ENCODE peak calls at places on chromosomes 12 and 14, in four cellular contexts. J is neural crest cell, Y is HFFc6, H is HL-60. N is an unnamed sample.

GRCh38 chr14:31164115-31164514 is 43.5 kb downstream of the HECTD1 start:
- DNase-seq in J (no peak), Y (no peak), H (no peak), N (no peak)

GRCh38 chr12:116136340-116136739 is 141.2 kb downstream of the MED13L start:
- DNase-seq in J (no peak), Y (peak; percentile 67), H (no peak), N (no peak)

GRCh38 chr12:42446761-42447160 is 120.8 kb downstream of the PPHLN1 start:
- DNase-seq in J (no peak), Y (no peak), H (no peak), N (no peak)

GRCh38 chr14:37195327-37195726 is 2.4 kb upstream of the MIPOL1 start:
- DNase-seq in J (no peak), Y (peak; percentile 80), H (no peak), N (no peak)

GRCh38 chr12:107184359-107184980 is 91.1 kb upstream of the CRY1 start:
- DNase-seq in J (no peak), Y (no peak), H (no peak), N (no peak)

GRCh38 chr14:75090353-75090752 is 20.9 kb downstream of the ZC2HC1C start:
- DNase-seq in J (no peak), Y (no peak), H (no peak), N (no peak)

GRCh38 chr12:56017181-56017580 is 3.7 kb upstream of the IKZF4 start:
- DNase-seq in J (no peak), Y (no peak), H (no peak), N (no peak)

GRCh38 chr14:68951051-68951797 is 27.9 kb downstream of the ACTN1 start:
- DNase-seq in J (no peak), Y (peak; percentile 98), H (peak; percentile 54), N (no peak)

GRCh38 chr14:104299993-104300761 is 161.8 kb downstream of the KIF26A start:
- DNase-seq in J (no peak), Y (no peak), H (no peak), N (no peak)

GRCh38 chr14:94132285-94132887 is 3.0 kb upstream of the IFI27L2 start:
- DNase-seq in J (peak; percentile 57), Y (peak; percentile 61), H (peak; percentile 41), N (peak; percentile 66)

GRCh38 chr14:71714225-71714624 is 218.0 kb upstream of the RGS6 start:
- DNase-seq in J (no peak), Y (peak; percentile 83), H (no peak), N (no peak)

GRCh38 chr14:69937367-69937777 is 58.2 kb downstream of the SMOC1 start:
- DNase-seq in J (no peak), Y (no peak), H (no peak), N (no peak)

GRCh38 chr12:66235626-66236281 is 46.7 kb downstream of the IRAK3 start:
- DNase-seq in J (no peak), Y (no peak), H (no peak), N (no peak)

GRCh38 chr14:69518341-69519101 is 34.0 kb downstream of the PLEKHD1 start:
- DNase-seq in J (no peak), Y (peak; percentile 22), H (no peak), N (no peak)

GRCh38 chr12:124507188-124508109 is 60.0 kb downstream of the NCOR2 start:
- DNase-seq in J (no peak), Y (no peak), H (no peak), N (no peak)

GRCh38 chr12:56317675-56318074 is 1.9 kb upstream of the CNPY2 start:
- DNase-seq in J (no peak), Y (no peak), H (no peak), N (no peak)

GRCh38 chr14:71142375-71143038 is 235.2 kb downstream of the PCNX1 start:
- DNase-seq in J (no peak), Y (peak; percentile 96), H (peak; percentile 76), N (no peak)

GRCh38 chr14:93706360-93706955 is 81.8 kb downstream of the PRIMA1 start:
- DNase-seq in J (no peak), Y (no peak), H (no peak), N (no peak)

GRCh38 chr14:56512521-56512920 is 67.1 kb upstream of the TMEM260 start:
- DNase-seq in J (no peak), Y (no peak), H (no peak), N (no peak)

GRCh38 chr12:10842862-10843261 is 6.4 kb downstream of the PRR4 start:
- DNase-seq in J (no peak), Y (no peak), H (no peak), N (no peak)

GRCh38 chr14:64720190-64720589 is 16.0 kb downstream of the PLEKHG3 start:
- DNase-seq in J (no peak), Y (peak; percentile 77), H (no peak), N (no peak)

GRCh38 chr12:31737763-31738162 is 8.9 kb upstream of the AMN1 start:
- DNase-seq in J (no peak), Y (no peak), H (no peak), N (no peak)

GRCh38 chr12:93093243-93093642 is 164.1 kb upstream of the EEA1 start:
- DNase-seq in J (no peak), Y (no peak), H (no peak), N (no peak)

GRCh38 chr12:69679119-69679518 is 20.0 kb downstream of the BEST3 start:
- DNase-seq in J (no peak), Y (no peak), H (no peak), N (no peak)

GRCh38 chr14:51733147-51733546 is 81.4 kb downstream of the FRMD6 start:
- DNase-seq in J (no peak), Y (peak; percentile 38), H (no peak), N (no peak)

GRCh38 chr12:69464433-69464832 is 5.8 kb upstream of the FRS2 start:
- DNase-seq in J (no peak), Y (no peak), H (no peak), N (no peak)

GRCh38 chr12:2613674-2614073 is 181.1 kb upstream of the FKBP4 start:
- DNase-seq in J (no peak), Y (peak; percentile 97), H (no peak), N (no peak)

GRCh38 chr14:75470238-75470797 is 42.5 kb downstream of the JDP2 start:
- DNase-seq in J (no peak), Y (no peak), H (no peak), N (no peak)

GRCh38 chr12:78928200-78929074 is 63.9 kb downstream of the SYT1 start:
- DNase-seq in J (no peak), Y (no peak), H (no peak), N (no peak)

GRCh38 chr12:50215033-50215432 is 47.9 kb upstream of the CERS5 start:
- DNase-seq in J (no peak), Y (peak; percentile 33), H (no peak), N (no peak)

GRCh38 chr12:102167821-102168605 is 29.6 kb downstream of the PMCH start:
- DNase-seq in J (no peak), Y (no peak), H (no peak), N (no peak)

GRCh38 chr12:116053479-116054195 is 223.9 kb downstream of the MED13L start:
- DNase-seq in J (no peak), Y (peak; percentile 50), H (no peak), N (no peak)

GRCh38 chr12:89469361-89469760 is 55.2 kb downstream of the GALNT4 start:
- DNase-seq in J (no peak), Y (peak; percentile 52), H (no peak), N (no peak)

DNA sequence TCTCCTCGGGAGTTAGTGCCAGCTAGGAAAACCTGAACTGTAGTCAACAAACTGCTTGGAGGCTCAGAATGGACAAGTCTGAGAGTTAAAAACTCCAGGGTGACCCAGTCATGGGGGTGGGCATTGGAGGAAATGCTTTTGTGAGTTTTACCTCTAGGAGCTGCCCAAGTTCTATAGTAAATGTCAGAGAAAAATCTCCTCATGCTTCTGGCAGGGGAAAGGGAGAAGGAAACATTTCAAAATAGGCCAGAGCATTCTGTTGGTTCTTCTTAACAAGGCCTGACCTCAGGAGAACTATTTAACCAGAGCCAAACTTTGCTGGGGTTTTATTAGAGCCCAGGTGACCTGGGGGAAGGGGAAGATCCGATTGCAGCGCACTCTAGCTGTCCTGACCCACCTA is 12.3 kb downstream of the NINJ2 start:
- DNase-seq in J (no peak), Y (no peak), H (no peak), N (no peak)
- TF ChIP-seq CTCF in J (no peak), Y (no peak), H (peak; percentile 4), N (no peak)

GRCh38 chr14:21101802-21102413 is 1.0 kb downstream of the TMEM253 start:
- DNase-seq in J (no peak), Y (no peak), H (no peak), N (no peak)

GRCh38 chr14:21104448-21105060 is 3.7 kb downstream of the TMEM253 start:
- DNase-seq in J (peak; percentile 64), Y (peak; percentile 72), H (no peak), N (peak; percentile 70)

GRCh38 chr14:21102472-21103164 is 1.8 kb downstream of the TMEM253 start:
- DNase-seq in J (no peak), Y (no peak), H (no peak), N (no peak)

GRCh38 chr14:21103710-21104447 is 3.0 kb downstream of the TMEM253 start:
- DNase-seq in J (peak; percentile 92), Y (peak; percentile 92), H (peak; percentile 92), N (peak; percentile 95)

GRCh38 chr14:21103165-21103709 is 2.4 kb downstream of the TMEM253 start:
- DNase-seq in J (no peak), Y (no peak), H (no peak), N (no peak)
- TF ChIP-seq CTCF in J (peak; percentile 77), Y (no peak), H (no peak), N (peak; percentile 73)

DNA sequence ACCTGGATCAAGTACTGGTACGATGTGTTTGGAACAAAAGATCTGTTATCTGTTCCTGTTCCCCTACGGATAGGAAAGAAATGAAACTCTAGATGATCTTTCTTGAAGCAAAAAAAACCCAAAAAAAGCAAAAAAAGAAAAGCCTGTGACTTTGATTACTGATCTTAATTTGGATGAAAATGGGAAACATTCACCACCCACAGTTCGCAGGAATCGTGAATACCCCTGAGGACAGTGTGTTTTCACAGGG is 138.7 kb upstream of the LMNTD1 start:
- DNase-seq in J (no peak), Y (no peak), H (no peak), N (no peak)
- TF ChIP-seq CTCF in J (no peak), Y (no peak), H (no peak), N (no peak)

GRCh38 chr14:89308232-89308959 is 108.6 kb downstream of the FOXN3 start:
- DNase-seq in J (no peak), Y (peak; percentile 11), H (no peak), N (no peak)
- TF ChIP-seq CTCF in J (no peak), Y (no peak), H (no peak), N (no peak)